ENCODE peak calls at places on chromosomes 11 and 22, in eight cellular contexts. F, G, A, Q, Z, E, L and T are unnamed samples.

GRCh38 chr11:72643547-72643946 is 30.7 kb downstream of the PDE2A start:
- DNase-seq in F (peak; percentile 14), G (no peak), A (peak; percentile 55), Q (peak; percentile 15), Z (no peak), E (no peak), L (no peak), T (no peak)

GRCh38 chr22:25448435-25449051 is 115.9 kb upstream of the GRK3 start:
- DNase-seq in F (peak; percentile 55), G (no peak), A (no peak), Q (peak; percentile 22), Z (no peak), E (no peak), L (no peak), T (peak; percentile 5)

GRCh38 chr11:118497831-118498230 is 29.4 kb upstream of the TTC36 start:
- DNase-seq in F (peak; percentile 73), G (no peak), A (no peak), Q (peak; percentile 39), Z (no peak), E (no peak), L (no peak), T (no peak)

GRCh38 chr22:45781941-45782340 is 110.3 kb downstream of the ATXN10 start:
- DNase-seq in F (no peak), G (no peak), A (peak; percentile 17), Q (no peak), Z (no peak), E (no peak), L (no peak), T (no peak)

GRCh38 chr11:86990079-86990478 is 34.9 kb upstream of the FZD4 start:
- DNase-seq in F (peak; percentile 8), G (no peak), A (peak; percentile 60), Q (peak; percentile 17), Z (no peak), E (no peak), L (no peak), T (no peak)

GRCh38 chr22:17754233-17754925 is 19.9 kb downstream of the BID start:
- DNase-seq in F (no peak), G (no peak), A (peak; percentile 29), Q (no peak), Z (no peak), E (no peak), L (no peak), T (no peak)

GRCh38 chr22:17159504-17159951 is 451 bp upstream of the HDHD5 start:
- DNase-seq in F (peak; percentile 32), G (no peak), A (peak; percentile 66), Q (peak; percentile 38), Z (no peak), E (peak; percentile 62), L (peak; percentile 62), T (peak; percentile 83)

GRCh38 chr11:77411717-77412441 is 62.0 kb downstream of the PAK1 start:
- DNase-seq in F (peak; percentile 89), G (peak; percentile 61), A (peak; percentile 96), Q (peak; percentile 81), Z (peak; percentile 93), E (peak; percentile 90), L (peak; percentile 91), T (peak; percentile 92)

GRCh38 chr11:1506981-1507380 is 20.4 kb upstream of the MOB2 start:
- DNase-seq in F (no peak), G (no peak), A (no peak), Q (no peak), Z (peak; percentile 41), E (no peak), L (no peak), T (no peak)

GRCh38 chr22:20664594-20664959 is 109.3 kb upstream of the SERPIND1 start:
- DNase-seq in F (no peak), G (no peak), A (no peak), Q (no peak), Z (no peak), E (no peak), L (no peak), T (no peak)

GRCh38 chr11:78946945-78947914 is 372.6 kb upstream of the NARS2 start:
- DNase-seq in F (no peak), G (no peak), A (no peak), Q (no peak), Z (no peak), E (no peak), L (peak; percentile 9), T (no peak)

GRCh38 chr11:107018902-107019493 is 722 bp upstream of the GUCY1A2 start:
- DNase-seq in F (peak; percentile 87), G (peak; percentile 13), A (peak; percentile 78), Q (peak; percentile 75), Z (peak; percentile 59), E (peak; percentile 52), L (peak; percentile 14), T (peak; percentile 3)

GRCh38 chr11:76215946-76216345 is 9.6 kb upstream of the WNT11 start:
- DNase-seq in F (peak; percentile 32), G (no peak), A (no peak), Q (no peak), Z (peak; percentile 28), E (no peak), L (no peak), T (no peak)

GRCh38 chr11:129278586-129279319 is 86.6 kb upstream of the ARHGAP32 start:
- DNase-seq in F (peak; percentile 42), G (no peak), A (peak; percentile 50), Q (no peak), Z (peak; percentile 49), E (no peak), L (peak; percentile 12), T (peak; percentile 30)

GRCh38 chr22:29072979-29073617 is at the start of gene KREMEN1:
- DNase-seq in F (no peak), G (no peak), A (no peak), Q (no peak), Z (no peak), E (no peak), L (peak; percentile 26), T (no peak)

DNA sequence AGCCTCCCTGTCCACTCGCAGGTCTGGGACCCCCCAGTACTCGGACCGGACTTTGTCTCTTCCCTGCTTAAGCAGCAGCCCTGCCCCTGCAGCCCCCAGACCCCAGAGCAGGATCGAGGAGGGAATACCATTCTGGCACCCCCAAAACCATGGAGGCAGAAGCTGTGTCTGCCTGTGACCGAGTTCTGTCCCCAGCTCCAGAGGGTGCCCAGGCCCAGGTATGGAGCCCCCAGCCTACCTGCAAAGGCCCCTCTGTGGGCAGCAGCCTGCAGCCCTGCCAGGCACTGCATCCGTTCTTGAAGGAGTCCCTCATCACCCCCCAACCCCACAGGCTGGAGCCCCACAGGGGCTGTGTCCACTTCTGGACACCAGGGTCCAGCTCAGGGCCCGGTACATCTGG is 163.8 kb downstream of the BRD1 start:
- DNase-seq in F (no peak), G (no peak), A (no peak), Q (no peak), Z (peak; percentile 24), E (no peak), L (no peak), T (no peak)
- H3K9me3 ChIP-seq in F (no peaks in the 10 kb centered on the region), G (no peaks in the 10 kb centered on the region), A (no peaks in the 10 kb centered on the region), Q (no peaks in the 10 kb centered on the region), Z (no peaks in the 10 kb centered on the region), E (no peaks in the 10 kb centered on the region), L (no peaks in the 10 kb centered on the region), T (no peaks in the 10 kb centered on the region)

DNA sequence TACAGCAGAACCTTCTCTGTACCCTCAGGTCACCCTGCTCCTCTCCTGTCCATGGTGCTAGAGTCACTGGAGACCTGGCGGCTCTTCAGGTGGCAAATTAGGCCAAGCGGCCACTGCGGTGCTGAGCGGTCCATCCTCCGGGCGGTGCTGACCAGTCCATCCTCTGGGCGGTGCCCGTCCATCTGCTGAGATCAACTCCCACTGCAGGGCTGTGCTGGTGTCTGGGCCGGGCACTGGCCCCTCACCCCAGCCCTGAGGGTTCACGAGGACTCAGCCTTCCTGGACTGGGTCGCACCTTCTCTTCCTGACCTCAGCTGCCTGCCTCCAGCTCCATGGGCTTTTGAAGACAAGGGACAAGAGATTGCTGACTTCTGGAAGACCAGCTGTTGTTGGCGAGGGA is 782.9 kb downstream of the BRD1 start:
- DNase-seq in F (no peak), G (no peak), A (no peak), Q (no peak), Z (no peak), E (no peak), L (no peak), T (no peak)
- H3K9me3 ChIP-seq in F (no peaks in the 10 kb centered on the region), G (no peaks in the 10 kb centered on the region), A (no peaks in the 10 kb centered on the region), Q (no peaks in the 10 kb centered on the region), Z (no peaks in the 10 kb centered on the region), E (no peaks in the 10 kb centered on the region), L (no peaks in the 10 kb centered on the region), T (no peaks in the 10 kb centered on the region)

GRCh38 chr22:47284822-47285221 is 522.4 kb downstream of the TBC1D22A start:
- DNase-seq in F (no peak), G (no peak), A (no peak), Q (no peak), Z (no peak), E (no peak), L (no peak), T (no peak)
- H3K9me3 ChIP-seq in F (no peaks in the 10 kb centered on the region), G (no peaks in the 10 kb centered on the region), A (no peaks in the 10 kb centered on the region), Q (no peaks in the 10 kb centered on the region), Z (no peaks in the 10 kb centered on the region), E (no peaks in the 10 kb centered on the region), L (no peaks in the 10 kb centered on the region), T (no peaks in the 10 kb centered on the region)

GRCh38 chr11:2644844-2645778 is 54.7 kb downstream of the KCNQ1OT1 start:
- DNase-seq in F (no peak), G (no peak), A (no peak), Q (no peak), Z (no peak), E (no peak), L (no peak), T (no peak)
- H3K9me3 ChIP-seq in F (peaks cover 99% of the 10 kb centered on the region), G (peaks cover 1% of the 10 kb centered on the region), A (peaks cover 100% of the 10 kb centered on the region), Q (peaks cover 3% of the 10 kb centered on the region), Z (peaks cover 88% of the 10 kb centered on the region), E (peaks cover 86% of the 10 kb centered on the region), L (peaks cover 94% of the 10 kb centered on the region), T (peaks cover 1% of the 10 kb centered on the region)

GRCh38 chr11:134392953-134393615 is 19.0 kb downstream of the B3GAT1 start:
- DNase-seq in F (no peak), G (no peak), A (no peak), Q (no peak), Z (no peak), E (no peak), L (no peak), T (no peak)
- H3K9me3 ChIP-seq in F (no peaks in the 10 kb centered on the region), G (no peaks in the 10 kb centered on the region), A (no peaks in the 10 kb centered on the region), Q (no peaks in the 10 kb centered on the region), Z (no peaks in the 10 kb centered on the region), E (no peaks in the 10 kb centered on the region), L (no peaks in the 10 kb centered on the region), T (no peaks in the 10 kb centered on the region)

GRCh38 chr22:47806894-47807293 is 1044.4 kb downstream of the TBC1D22A start:
- DNase-seq in F (no peak), G (no peak), A (no peak), Q (no peak), Z (no peak), E (no peak), L (no peak), T (no peak)

GRCh38 chr22:47808236-47808845 is 1045.9 kb downstream of the TBC1D22A start:
- DNase-seq in F (no peak), G (no peak), A (no peak), Q (no peak), Z (no peak), E (no peak), L (no peak), T (no peak)

GRCh38 chr22:47810505-47811500 is 1048.4 kb downstream of the TBC1D22A start:
- DNase-seq in F (no peak), G (no peak), A (no peak), Q (no peak), Z (no peak), E (no peak), L (no peak), T (no peak)

GRCh38 chr22:47807506-47807905 is 1045.1 kb downstream of the TBC1D22A start:
- DNase-seq in F (no peak), G (no peak), A (no peak), Q (no peak), Z (no peak), E (no peak), L (no peak), T (no peak)

GRCh38 chr22:47808886-47809620 is 1046.6 kb downstream of the TBC1D22A start:
- DNase-seq in F (no peak), G (no peak), A (no peak), Q (no peak), Z (no peak), E (no peak), L (no peak), T (no peak)
- H3K9me3 ChIP-seq in F (peaks cover 9% of the 10 kb centered on the region), G (no peaks in the 10 kb centered on the region), A (no peaks in the 10 kb centered on the region), Q (no peaks in the 10 kb centered on the region), Z (no peaks in the 10 kb centered on the region), E (peaks cover 10% of the 10 kb centered on the region), L (no peaks in the 10 kb centered on the region), T (no peaks in the 10 kb centered on the region)